ENCODE peak calls at places on chromosomes 16 and 17, in four cellular contexts. A is activated B cell treated with CpG ODN at 0.5 μM for 24 hours, J is GM13976, V is Caco-2. Z is an unnamed sample.

GRCh38 chr17:74340470-74341023 is 14.5 kb downstream of the KIF19 start:
- DNase-seq in A (no peak), J (no peak), V (no peak), Z (no peak)

GRCh38 chr17:40139566-40140058 is 725 bp upstream of the CASC3 start:
- DNase-seq in V (no peak), A (peak; percentile 20), J (no peak), Z (no peak)

GRCh38 chr17:37430051-37430591 is 23.4 kb downstream of the TADA2A start:
- DNase-seq in A (no peak), V (no peak), J (peak; percentile 58), Z (peak; percentile 38)

GRCh38 chr17:2931901-2932300 is 131.5 kb downstream of the OR1D5 start:
- DNase-seq in J (no peak), A (no peak), V (no peak), Z (no peak)

GRCh38 chr17:45867702-45868101 is 23.0 kb downstream of the SPPL2C start:
- DNase-seq in V (no peak), J (no peak), A (no peak), Z (no peak)

GRCh38 chr16:56915311-56916105 is 16.4 kb upstream of the HERPUD1 start:
- DNase-seq in V (no peak), A (no peak), J (no peak), Z (no peak)

GRCh38 chr17:15083225-15083624 is 181.9 kb downstream of the PMP22 start:
- DNase-seq in J (no peak), V (no peak), A (no peak), Z (no peak)

GRCh38 chr16:76190059-76190458 is 87.1 kb upstream of the CNTNAP4 start:
- DNase-seq in V (no peak), J (no peak), A (no peak), Z (no peak)

GRCh38 chr17:14061666-14062560 is 7.4 kb upstream of the COX10 start:
- DNase-seq in J (no peak), A (no peak), V (no peak), Z (no peak)

GRCh38 chr17:6556121-6557039 is at the start of gene PITPNM3:
- DNase-seq in V (peak; percentile 17), A (no peak), J (peak; percentile 56), Z (no peak)

GRCh38 chr16:50276128-50276444 is 9.7 kb downstream of the ADCY7 start:
- DNase-seq in J (no peak), A (no peak), V (no peak), Z (no peak)

GRCh38 chr16:28063611-28064061 is at the start of gene GSG1L:
- DNase-seq in A (no peak), J (no peak), V (peak; percentile 11), Z (no peak)

GRCh38 chr16:2969545-2970521 is 685 bp downstream of the PAQR4 start:
- DNase-seq in J (peak; percentile 92), A (peak; percentile 53), V (peak; percentile 83), Z (peak; percentile 87)

GRCh38 chr17:67359960-67360817 is 6.2 kb downstream of the PSMD12 start:
- DNase-seq in A (no peak), J (no peak), V (peak; percentile 46), Z (no peak)

GRCh38 chr17:1004769-1005295 is 7.9 kb downstream of the TIMM22 start:
- DNase-seq in V (no peak), A (no peak), J (no peak), Z (no peak)

GRCh38 chr17:27531469-27531948 is 75.3 kb downstream of the KSR1 start:
- DNase-seq in J (no peak), V (no peak), A (no peak), Z (peak; percentile 45)

GRCh38 chr17:32946375-32947135 is 18.6 kb downstream of the TMEM98 start:
- DNase-seq in V (no peak), J (no peak), A (no peak), Z (no peak)

GRCh38 chr16:72530434-72530833 is 358.5 kb upstream of the PMFBP1 start:
- DNase-seq in J (no peak), A (no peak), V (no peak), Z (no peak)

GRCh38 chr16:85238233-85238647 is 126.0 kb upstream of the CIBAR2 start:
- DNase-seq in J (no peak), V (peak; percentile 29), A (no peak), Z (no peak)

GRCh38 chr16:23416816-23417215 is 36.2 kb downstream of the COG7 start:
- DNase-seq in J (no peak), V (no peak), A (no peak), Z (no peak)

GRCh38 chr17:45261577-45262515 is at the start of gene SPATA32:
- DNase-seq in V (no peak), J (peak; percentile 89), A (peak; percentile 46), Z (peak; percentile 81)

GRCh38 chr17:7886227-7887037 is 2.2 kb upstream of the CHD3 start:
- DNase-seq in J (peak; percentile 54), A (peak; percentile 44), V (peak; percentile 18), Z (peak; percentile 35)

GRCh38 chr17:48636177-48637018 is 10.2 kb upstream of the HOXB9 start:
- DNase-seq in V (peak; percentile 49), J (peak; percentile 86), A (no peak), Z (peak; percentile 82)

GRCh38 chr17:44610871-44611270 is 45.4 kb upstream of the MEIOC start:
- DNase-seq in J (no peak), V (no peak), A (no peak), Z (no peak)

GRCh38 chr16:23856345-23856744 is 20.6 kb downstream of the PRKCB start:
- DNase-seq in V (no peak), J (no peak), A (no peak), Z (no peak)

GRCh38 chr17:65914784-65915342 is 277.1 kb downstream of the CEP112 start:
- DNase-seq in J (peak; percentile 52), V (no peak), A (no peak), Z (peak; percentile 65)

GRCh38 chr17:74452841-74453661 is 13.4 kb upstream of the CD300A start:
- DNase-seq in J (no peak), A (no peak), V (peak; percentile 24), Z (no peak)

GRCh38 chr17:74757931-74758845 is 9.8 kb downstream of the NHERF1 start:
- DNase-seq in V (no peak), A (no peak), J (no peak), Z (no peak)

GRCh38 chr17:63740464-63741181 is 976 bp downstream of the STRADA start:
- DNase-seq in J (peak; percentile 19), A (no peak), V (no peak), Z (peak; percentile 17)

DNA sequence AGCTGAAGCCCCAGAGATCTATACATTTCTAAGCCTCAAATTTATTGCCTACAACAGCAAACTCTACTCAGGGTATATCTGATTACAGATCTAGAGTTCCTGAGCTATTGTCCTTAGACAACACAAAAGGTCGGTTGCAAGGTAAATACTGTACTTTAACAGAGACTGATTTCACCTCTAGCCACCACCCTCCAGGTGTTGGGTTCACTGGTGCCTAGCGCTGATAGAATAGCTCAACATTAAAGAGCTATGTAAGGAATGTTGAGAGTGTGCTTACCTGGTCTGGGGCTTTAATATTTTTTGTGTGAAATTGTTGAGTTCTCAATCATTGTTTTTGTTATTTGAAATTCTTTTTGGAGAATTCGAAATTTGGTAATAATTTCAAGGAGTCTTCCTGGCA is 277.0 kb upstream of the PSMD7 start:
- DNase-seq in A (no peak), J (no peak), V (no peak), Z (no peak)
- TF ChIP-seq CTCF in A (no peak), J (no peak), V (no peak), Z (no peak)

GRCh38 chr17:17748604-17749003 is 67.3 kb downstream of the RAI1 start:
- DNase-seq in A (no peak), J (no peak), V (no peak), Z (no peak)

GRCh38 chr17:17749921-17750320 is 68.7 kb downstream of the RAI1 start:
- DNase-seq in A (no peak), V (peak; percentile 62), J (peak; percentile 73), Z (peak; percentile 70)

GRCh38 chr17:17749025-17749772 is 67.9 kb downstream of the RAI1 start:
- DNase-seq in J (no peak), A (no peak), V (no peak), Z (peak; percentile 46)

GRCh38 chr17:17745476-17746455 is 64.5 kb downstream of the RAI1 start:
- DNase-seq in A (no peak), J (no peak), V (no peak), Z (no peak)

GRCh38 chr17:17748179-17748578 is 66.9 kb downstream of the RAI1 start:
- DNase-seq in V (no peak), J (no peak), A (no peak), Z (no peak)
- TF ChIP-seq CTCF in V (no peak), J (no peak), A (no peak), Z (no peak)

DNA sequence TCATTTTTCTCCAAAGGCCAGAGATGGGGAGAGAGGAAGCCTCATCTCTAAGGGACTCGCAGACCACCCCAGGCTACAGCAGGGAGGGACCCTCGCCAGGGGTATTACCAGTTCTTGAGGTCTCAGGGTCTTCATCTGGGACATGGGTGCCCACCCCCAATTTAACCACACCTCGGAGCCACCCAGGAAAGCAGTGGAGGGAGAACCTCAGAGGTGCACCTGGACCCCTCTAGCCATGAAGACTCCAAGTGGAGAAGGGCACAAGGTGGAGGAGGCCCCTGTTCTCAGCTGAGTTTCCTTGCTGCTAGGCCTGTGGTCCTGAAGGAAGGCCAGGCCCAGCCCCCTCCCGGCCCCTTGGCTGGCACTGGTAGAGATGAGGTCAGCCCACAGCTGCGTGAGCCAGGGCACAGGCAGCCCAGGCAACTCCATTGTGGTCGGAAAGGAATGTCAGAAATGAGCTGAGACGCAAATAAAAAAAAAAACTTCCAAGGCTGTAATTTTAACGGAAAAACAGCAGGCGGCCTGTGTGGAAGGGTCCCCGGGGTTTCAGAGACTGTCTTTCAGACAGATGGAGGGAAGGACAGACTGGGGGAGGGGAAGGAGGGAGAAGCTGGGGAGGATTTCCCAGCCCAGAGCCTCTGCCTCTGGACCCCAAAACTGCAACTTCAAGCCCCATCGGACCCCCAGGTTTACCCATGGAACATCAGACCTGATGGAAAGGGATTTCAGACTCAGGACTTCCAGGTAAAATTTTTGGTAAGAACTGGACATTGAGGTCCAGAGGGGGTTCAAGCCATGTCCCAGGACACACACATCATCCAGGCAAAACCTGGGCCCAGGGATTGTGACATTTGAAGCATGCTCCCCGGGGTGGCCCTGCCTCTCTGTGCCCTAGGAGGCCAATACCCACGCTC is 25.5 kb upstream of the MRPS23 start:
- DNase-seq in A (no peak), J (no peak), V (peak; percentile 76), Z (no peak)
- TF ChIP-seq CTCF in A (no peak), J (no peak), V (peak; percentile 36), Z (no peak)

DNA sequence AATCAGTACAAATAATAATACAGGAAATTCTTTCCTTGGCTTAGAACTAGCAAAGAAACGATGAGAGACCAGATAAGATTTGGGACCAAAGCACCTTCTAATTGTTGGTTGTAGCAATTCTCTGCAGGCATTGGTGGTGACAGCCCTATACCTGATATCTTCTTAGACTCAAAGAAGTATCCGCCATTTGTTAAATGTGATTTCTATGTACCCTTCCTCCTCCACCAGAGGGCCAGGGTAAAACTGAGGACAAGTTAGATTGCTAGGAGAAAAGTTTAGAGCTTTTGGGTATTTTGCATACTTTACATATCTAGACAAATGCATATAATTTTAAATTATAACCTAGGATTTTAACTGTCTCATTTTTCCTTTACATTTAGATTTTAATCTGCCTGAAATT is 304.3 kb downstream of the HS3ST4 start:
- DNase-seq in V (no peak), J (no peak), A (no peak), Z (no peak)
- TF ChIP-seq CTCF in V (no peak), J (no peak), A (no peak), Z (no peak)

GRCh38 chr17:47066841-47067682 is 88.0 kb upstream of the RPRML start:
- DNase-seq in J (peak; percentile 95), A (peak; percentile 61), V (peak; percentile 88), Z (peak; percentile 94)
- TF ChIP-seq CTCF in J (no peak), A (no peak), V (peak; percentile 21), Z (no peak)

Z was measured in GM10248.